ENCODE peak calls at places on chromosomes 3 and 15, in seven cellular contexts. G is psoas muscle; M is CD4-positive, alpha-beta memory T cell; D is aorta; K is uterus; R is AG04450; H is A549. Y is an unnamed sample.

GRCh38 chr3:11638669-11639402 is 4.9 kb downstream of the VGLL4 start:
- DNase-seq in G (peak; percentile 71), M (no peak), D (no peak), K (no peak), R (no peak), H (no peak), Y (no peak)

GRCh38 chr3:7377103-7377502 is 516.2 kb downstream of the GRM7 start:
- DNase-seq in G (no peak), M (no peak), D (no peak), K (no peak), R (no peak), H (no peak), Y (no peak)

GRCh38 chr15:62658498-62658897 is 384.0 kb upstream of the TPM1 start:
- DNase-seq in G (no peak), M (no peak), D (peak; percentile 59), K (no peak), R (no peak), H (no peak), Y (no peak)

GRCh38 chr15:77825143-77825542 is 192.4 kb upstream of the LINGO1 start:
- DNase-seq in G (peak; percentile 20), M (no peak), D (no peak), K (no peak), R (no peak), H (no peak), Y (no peak)

GRCh38 chr3:107690522-107691138 is 167.9 kb downstream of the BBX start:
- DNase-seq in G (no peak), M (no peak), D (no peak), K (no peak), R (peak; percentile 41), H (peak; percentile 30), Y (no peak)

GRCh38 chr3:170337420-170337819 is 20.1 kb upstream of the SKIL start:
- DNase-seq in G (no peak), M (no peak), D (no peak), K (no peak), R (no peak), H (no peak), Y (no peak)

GRCh38 chr3:192467230-192468186 is 259.8 kb downstream of the FGF12 start:
- DNase-seq in G (no peak), M (no peak), D (no peak), K (peak; percentile 26), R (peak; percentile 15), H (peak; percentile 7), Y (no peak)

GRCh38 chr15:80433836-80434235 is 29.7 kb downstream of the ARNT2 start:
- DNase-seq in G (no peak), M (no peak), D (no peak), K (no peak), R (no peak), H (no peak), Y (no peak)

GRCh38 chr3:49173792-49174170 is 2.4 kb downstream of the KLHDC8B start:
- DNase-seq in G (no peak), M (no peak), D (no peak), K (no peak), R (no peak), H (no peak), Y (no peak)

GRCh38 chr3:42657675-42658074 is 4.2 kb downstream of the ZBTB47 start:
- DNase-seq in G (no peak), M (no peak), D (no peak), K (no peak), R (no peak), H (no peak), Y (no peak)

GRCh38 chr3:114480442-114480841 is 186.6 kb downstream of the TIGIT start:
- DNase-seq in G (no peak), M (no peak), D (no peak), K (no peak), R (peak; percentile 29), H (no peak), Y (no peak)

GRCh38 chr3:177589921-177590336 is 392.6 kb upstream of the TBL1XR1 start:
- DNase-seq in G (no peak), M (no peak), D (peak; percentile 48), K (no peak), R (peak; percentile 91), H (peak; percentile 47), Y (no peak)

GRCh38 chr3:63948995-63949394 is 36.8 kb upstream of the SCAANT1 start:
- DNase-seq in G (no peak), M (no peak), D (no peak), K (no peak), R (no peak), H (no peak), Y (no peak)

GRCh38 chr15:26631894-26632293 is 141.0 kb downstream of the GABRB3 start:
- DNase-seq in G (no peak), M (no peak), D (no peak), K (no peak), R (no peak), H (no peak), Y (no peak)

GRCh38 chr3:193869221-193870201 is 266.4 kb upstream of the HES1 start:
- DNase-seq in G (no peak), M (no peak), D (peak; percentile 79), K (no peak), R (peak; percentile 59), H (peak; percentile 58), Y (no peak)

GRCh38 chr3:127750226-127751031 is 71.9 kb downstream of the MGLL start:
- DNase-seq in G (no peak), M (no peak), D (no peak), K (no peak), R (peak; percentile 59), H (no peak), Y (no peak)

GRCh38 chr3:87390821-87391220 is 114.4 kb upstream of the POU1F1 start:
- DNase-seq in G (no peak), M (no peak), D (no peak), K (no peak), R (no peak), H (no peak), Y (no peak)

GRCh38 chr3:188262913-188263683 is 109.1 kb downstream of the LPP start:
- DNase-seq in G (peak; percentile 74), M (no peak), D (peak; percentile 60), K (peak; percentile 60), R (no peak), H (no peak), Y (peak; percentile 84)

GRCh38 chr3:16122155-16122554 is 52.3 kb upstream of the GALNT15 start:
- DNase-seq in G (no peak), M (no peak), D (no peak), K (no peak), R (no peak), H (no peak), Y (no peak)

GRCh38 chr3:87742250-87742649 is 316.6 kb downstream of the CGGBP1 start:
- DNase-seq in G (no peak), M (no peak), D (no peak), K (no peak), R (no peak), H (no peak), Y (no peak)

GRCh38 chr3:98814799-98815450 is 51.8 kb downstream of the ST3GAL6 start:
- DNase-seq in G (no peak), M (no peak), D (no peak), K (no peak), R (peak; percentile 61), H (peak; percentile 24), Y (no peak)

GRCh38 chr3:187997490-187997889 is 156.5 kb upstream of the LPP start:
- DNase-seq in G (no peak), M (no peak), D (no peak), K (no peak), R (no peak), H (no peak), Y (no peak)

GRCh38 chr15:66801266-66801665 is 99.2 kb downstream of the SMAD6 start:
- DNase-seq in G (no peak), M (no peak), D (no peak), K (no peak), R (no peak), H (no peak), Y (no peak)
- H3K27ac ChIP-seq in G (no peak overlapping the region), M (no peak overlapping the region), D (no peak overlapping the region), K (peak overlapping the region; percentile 73), R (no peak overlapping the region), H (no peak overlapping the region), Y (peak overlapping the region; percentile 3)

DNA sequence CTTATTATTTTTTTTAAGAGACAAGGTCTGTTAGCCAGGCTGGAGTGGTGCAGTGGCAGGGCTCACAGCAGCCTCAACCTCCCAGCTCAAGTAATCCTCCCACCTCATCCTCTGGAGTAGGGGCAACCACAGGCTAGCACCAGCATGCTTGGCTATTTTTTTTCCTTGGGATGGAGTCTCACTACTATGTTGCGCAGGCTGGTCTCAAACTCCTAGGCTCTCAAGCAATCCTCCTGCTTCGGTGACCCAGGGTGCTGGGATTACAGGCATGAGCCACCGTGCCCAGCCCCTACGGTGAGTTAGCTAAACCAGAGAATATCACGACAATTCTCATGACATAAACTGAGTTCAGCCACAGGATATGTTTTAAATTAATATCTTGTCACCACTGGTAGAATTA is 2.0 kb downstream of the DCUN1D1 start:
- DNase-seq in G (no peak), M (no peak), D (no peak), K (no peak), R (no peak), H (no peak), Y (no peak)
- H3K4me3 ChIP-seq in G (peak overlapping the region; percentile 95), M (no peak overlapping the region), D (no peak overlapping the region), K (no peak overlapping the region), R (peak overlapping the region; percentile 0), H (peak overlapping the region; percentile 99), Y (no peak overlapping the region)

DNA sequence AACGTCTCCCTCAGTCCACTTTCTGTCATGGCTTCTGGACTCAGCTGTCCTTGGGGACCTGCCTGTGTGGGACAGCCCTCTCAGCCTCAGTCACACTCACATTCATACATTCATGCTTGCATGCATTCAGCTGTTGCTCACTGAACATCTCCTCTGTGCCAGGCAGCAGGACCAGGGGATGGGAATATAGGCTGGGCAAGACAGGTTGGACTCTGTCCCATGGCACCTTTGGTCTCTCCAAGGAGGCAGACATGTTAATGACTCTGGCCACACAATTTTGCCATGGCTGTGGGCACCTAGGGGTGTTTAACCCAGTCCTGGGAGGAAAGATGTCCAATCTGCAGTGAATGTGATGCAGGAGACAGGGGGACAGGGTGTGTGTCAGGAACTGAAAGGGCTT is 7.8 kb upstream of the DNAH1 start:
- DNase-seq in G (no peak), M (no peak), D (no peak), K (no peak), R (no peak), H (no peak), Y (no peak)
- H3K27ac ChIP-seq in G (no peak overlapping the region), M (no peak overlapping the region), D (no peak overlapping the region), K (no peak overlapping the region), R (no peak overlapping the region), H (no peak overlapping the region), Y (no peak overlapping the region)

DNA sequence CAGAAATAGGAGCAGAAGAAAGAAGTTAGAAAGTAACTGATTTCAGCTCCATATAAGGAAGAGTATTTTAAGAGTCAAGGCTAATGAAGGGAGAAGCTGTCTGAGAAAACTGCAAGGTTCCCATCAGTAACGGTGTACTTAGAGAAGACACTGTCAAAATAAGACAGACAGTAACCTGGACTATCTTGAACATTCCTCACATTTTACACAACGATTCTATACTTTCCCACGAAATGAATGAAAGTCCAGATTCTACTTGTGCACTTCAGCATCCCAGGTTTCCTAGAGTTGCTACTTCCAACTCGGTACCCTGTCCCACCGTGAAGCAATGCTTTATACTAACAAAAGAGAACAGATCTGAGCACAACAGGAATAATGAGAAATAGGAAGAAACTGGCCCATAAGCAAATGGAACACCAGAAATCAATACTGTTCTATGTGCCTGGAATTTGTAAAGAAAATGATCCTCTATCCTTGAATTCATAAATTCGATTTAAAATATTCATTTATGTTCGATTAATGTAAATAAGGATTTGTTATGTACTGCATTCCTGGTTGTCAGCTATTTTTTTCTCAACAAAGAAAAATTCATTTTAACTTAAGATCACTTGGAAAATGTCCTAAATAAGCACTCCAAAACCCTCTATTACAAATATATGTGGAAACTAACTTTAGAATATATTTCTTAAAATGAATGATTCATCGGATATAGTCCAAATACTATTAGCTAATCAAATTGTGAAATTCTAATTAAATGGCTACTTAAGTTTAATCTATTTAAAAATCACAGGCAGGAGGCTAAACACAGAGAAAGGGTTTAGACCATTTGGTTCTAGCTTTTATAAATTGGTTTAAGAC is 1.5 kb downstream of the C3orf70 start:
- DNase-seq in G (no peak), M (no peak), D (no peak), K (no peak), R (no peak), H (no peak), Y (no peak)
- H3K4me3 ChIP-seq in G (peak overlapping the region; percentile 71), M (no peak overlapping the region), D (peak overlapping the region; percentile 71), K (peak overlapping the region; percentile 69), R (peak overlapping the region; percentile 68), H (no peak overlapping the region), Y (peak overlapping the region; percentile 91)

Y was measured in coronary artery.